ENCODE peak calls at places on chromosome X, in ten cellular contexts. One of them, this sample, is unnamed. For H3K4me1, the result is how much of the 10 kb centered on the place peaks cover.

GRCh38 chrX:77510007-77510406 is 62.8 kb downstream of the FGF16 start:
- DNase-seq in IMR-90: peak
- DNase-seq in sigmoid colon: no peak
- DNase-seq in cardiac muscle cell: no peak
- DNase-seq in upper lobe of left lung: no peak
- DNase-seq in stomach: no peak
- DNase-seq in uterus: no peak
- DNase-seq in transverse colon: no peak
- DNase-seq in breast epithelium: no peak
- DNase-seq in MM.1S: no peak
- DNase-seq in this sample: no peak

GRCh38 chrX:9622128-9622527 is 143.5 kb downstream of the GPR143 start:
- DNase-seq in transverse colon: no peak
- DNase-seq in MM.1S: no peak
- DNase-seq in uterus: no peak
- DNase-seq in sigmoid colon: no peak
- DNase-seq in upper lobe of left lung: no peak
- DNase-seq in breast epithelium: no peak
- DNase-seq in cardiac muscle cell: no peak
- DNase-seq in IMR-90: no peak
- DNase-seq in stomach: no peak
- DNase-seq in this sample: no peak

GRCh38 chrX:119411959-119412358 is 12.8 kb downstream of the SLC25A43 start:
- DNase-seq in stomach: no peak
- DNase-seq in upper lobe of left lung: peak
- DNase-seq in MM.1S: no peak
- DNase-seq in cardiac muscle cell: no peak
- DNase-seq in sigmoid colon: no peak
- DNase-seq in uterus: no peak
- DNase-seq in breast epithelium: no peak
- DNase-seq in IMR-90: no peak
- DNase-seq in transverse colon: no peak
- DNase-seq in this sample: no peak

GRCh38 chrX:110204986-110205385 is 112.9 kb downstream of the AMMECR1 start:
- DNase-seq in MM.1S: no peak
- DNase-seq in uterus: no peak
- DNase-seq in IMR-90: peak
- DNase-seq in transverse colon: no peak
- DNase-seq in cardiac muscle cell: peak
- DNase-seq in sigmoid colon: no peak
- DNase-seq in breast epithelium: no peak
- DNase-seq in upper lobe of left lung: no peak
- DNase-seq in stomach: no peak
- DNase-seq in this sample: peak

GRCh38 chrX:65926095-65927019 is 113.5 kb downstream of the VSIG4 start:
- DNase-seq in MM.1S: peak
- DNase-seq in IMR-90: no peak
- DNase-seq in stomach: no peak
- DNase-seq in cardiac muscle cell: no peak
- DNase-seq in sigmoid colon: no peak
- DNase-seq in upper lobe of left lung: no peak
- DNase-seq in uterus: no peak
- DNase-seq in breast epithelium: no peak
- DNase-seq in transverse colon: peak
- DNase-seq in this sample: no peak

GRCh38 chrX:149040873-149041535 is 464.1 kb downstream of the IDS start:
- DNase-seq in upper lobe of left lung: no peak
- DNase-seq in breast epithelium: no peak
- DNase-seq in stomach: no peak
- DNase-seq in MM.1S: no peak
- DNase-seq in IMR-90: no peak
- DNase-seq in transverse colon: no peak
- DNase-seq in uterus: no peak
- DNase-seq in cardiac muscle cell: no peak
- DNase-seq in sigmoid colon: no peak
- DNase-seq in this sample: no peak

GRCh38 chrX:153828723-153829548 is 1.4 kb downstream of the PDZD4 start:
- DNase-seq in sigmoid colon: peak
- DNase-seq in IMR-90: no peak
- DNase-seq in MM.1S: no peak
- DNase-seq in stomach: no peak
- DNase-seq in transverse colon: no peak
- DNase-seq in upper lobe of left lung: no peak
- DNase-seq in uterus: peak
- DNase-seq in breast epithelium: no peak
- DNase-seq in cardiac muscle cell: peak
- DNase-seq in this sample: no peak

GRCh38 chrX:97685753-97686152 is 802.0 kb downstream of the RPA4 start:
- DNase-seq in IMR-90: peak
- DNase-seq in uterus: no peak
- DNase-seq in upper lobe of left lung: no peak
- DNase-seq in transverse colon: no peak
- DNase-seq in MM.1S: peak
- DNase-seq in breast epithelium: no peak
- DNase-seq in stomach: no peak
- DNase-seq in cardiac muscle cell: peak
- DNase-seq in sigmoid colon: no peak
- DNase-seq in this sample: peak

GRCh38 chrX:41468647-41469323 is 21.6 kb downstream of the NYX start:
- DNase-seq in MM.1S: no peak
- DNase-seq in upper lobe of left lung: no peak
- DNase-seq in uterus: no peak
- DNase-seq in stomach: peak
- DNase-seq in IMR-90: peak
- DNase-seq in sigmoid colon: no peak
- DNase-seq in breast epithelium: no peak
- DNase-seq in transverse colon: no peak
- DNase-seq in cardiac muscle cell: peak
- DNase-seq in this sample: peak

GRCh38 chrX:102832661-102833060 is 104.4 kb upstream of the RAB40AL start:
- DNase-seq in breast epithelium: no peak
- DNase-seq in stomach: no peak
- DNase-seq in upper lobe of left lung: no peak
- DNase-seq in sigmoid colon: no peak
- DNase-seq in uterus: no peak
- DNase-seq in MM.1S: no peak
- DNase-seq in cardiac muscle cell: peak
- DNase-seq in transverse colon: no peak
- DNase-seq in IMR-90: peak
- DNase-seq in this sample: peak

GRCh38 chrX:119374736-119375135 is 24.4 kb upstream of the SLC25A43 start:
- DNase-seq in breast epithelium: no peak
- DNase-seq in MM.1S: no peak
- DNase-seq in transverse colon: no peak
- DNase-seq in cardiac muscle cell: no peak
- DNase-seq in uterus: no peak
- DNase-seq in stomach: no peak
- DNase-seq in sigmoid colon: no peak
- DNase-seq in upper lobe of left lung: no peak
- DNase-seq in IMR-90: peak
- DNase-seq in this sample: peak

GRCh38 chrX:95885074-95885473 is 799.6 kb upstream of the DIAPH2 start:
- DNase-seq in stomach: no peak
- DNase-seq in cardiac muscle cell: peak
- DNase-seq in IMR-90: no peak
- DNase-seq in uterus: no peak
- DNase-seq in sigmoid colon: peak
- DNase-seq in transverse colon: peak
- DNase-seq in MM.1S: no peak
- DNase-seq in upper lobe of left lung: no peak
- DNase-seq in breast epithelium: no peak
- DNase-seq in this sample: peak

GRCh38 chrX:6024204-6024603 is 204.5 kb downstream of the NLGN4X start:
- DNase-seq in stomach: no peak
- DNase-seq in cardiac muscle cell: no peak
- DNase-seq in MM.1S: no peak
- DNase-seq in sigmoid colon: no peak
- DNase-seq in upper lobe of left lung: no peak
- DNase-seq in uterus: no peak
- DNase-seq in transverse colon: no peak
- DNase-seq in breast epithelium: no peak
- DNase-seq in IMR-90: no peak
- DNase-seq in this sample: no peak

GRCh38 chrX:71118032-71118984 is at the start of gene MED12:
- DNase-seq in MM.1S: peak
- DNase-seq in sigmoid colon: peak
- DNase-seq in upper lobe of left lung: peak
- DNase-seq in stomach: peak
- DNase-seq in transverse colon: peak
- DNase-seq in IMR-90: peak
- DNase-seq in cardiac muscle cell: peak
- DNase-seq in breast epithelium: peak
- DNase-seq in uterus: peak
- DNase-seq in this sample: peak

GRCh38 chrX:68833855-68834331 is 5.1 kb downstream of the EFNB1 start:
- DNase-seq in MM.1S: no peak
- DNase-seq in IMR-90: no peak
- DNase-seq in stomach: no peak
- DNase-seq in transverse colon: peak
- DNase-seq in sigmoid colon: peak
- DNase-seq in uterus: peak
- DNase-seq in breast epithelium: no peak
- DNase-seq in cardiac muscle cell: no peak
- DNase-seq in upper lobe of left lung: peak
- DNase-seq in this sample: no peak
- H3K4me1 ChIP-seq in MM.1S: under half
- H3K4me1 ChIP-seq in IMR-90: under half
- H3K4me1 ChIP-seq in stomach: under half
- H3K4me1 ChIP-seq in transverse colon: under half
- H3K4me1 ChIP-seq in sigmoid colon: under half
- H3K4me1 ChIP-seq in uterus: under half
- H3K4me1 ChIP-seq in breast epithelium: under half
- H3K4me1 ChIP-seq in cardiac muscle cell: under half
- H3K4me1 ChIP-seq in upper lobe of left lung: under half
- H3K4me1 ChIP-seq in this sample: under half

DNA sequence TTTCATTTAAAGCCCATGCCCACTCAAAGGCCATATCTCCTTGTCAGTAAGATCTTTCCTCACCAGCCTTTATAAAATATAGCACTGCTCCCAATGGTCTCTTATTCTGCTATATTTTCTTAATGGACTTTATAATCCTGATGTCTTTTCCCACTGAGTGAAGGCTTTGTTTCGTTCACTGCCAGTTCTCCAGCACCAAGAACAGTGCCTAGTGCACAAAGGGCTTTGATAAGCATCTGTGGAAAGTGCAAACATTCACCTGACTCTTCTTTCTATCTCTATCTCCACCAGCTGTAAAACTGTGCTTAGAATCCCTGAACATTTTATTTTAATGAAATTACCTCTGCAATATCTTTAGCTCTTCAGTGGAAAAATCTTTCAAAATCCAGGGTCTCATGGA is 573.9 kb upstream of the MAGEB2 start:
- DNase-seq in stomach: no peak
- DNase-seq in sigmoid colon: no peak
- DNase-seq in breast epithelium: no peak
- DNase-seq in IMR-90: no peak
- DNase-seq in uterus: no peak
- DNase-seq in MM.1S: no peak
- DNase-seq in transverse colon: no peak
- DNase-seq in upper lobe of left lung: no peak
- DNase-seq in cardiac muscle cell: no peak
- DNase-seq in this sample: no peak
- H3K4me1 ChIP-seq in stomach: under half
- H3K4me1 ChIP-seq in sigmoid colon: under half
- H3K4me1 ChIP-seq in breast epithelium: under half
- H3K4me1 ChIP-seq in IMR-90: under half
- H3K4me1 ChIP-seq in uterus: under half
- H3K4me1 ChIP-seq in MM.1S: under half
- H3K4me1 ChIP-seq in transverse colon: under half
- H3K4me1 ChIP-seq in upper lobe of left lung: under half
- H3K4me1 ChIP-seq in cardiac muscle cell: under half
- H3K4me1 ChIP-seq in this sample: under half

DNA sequence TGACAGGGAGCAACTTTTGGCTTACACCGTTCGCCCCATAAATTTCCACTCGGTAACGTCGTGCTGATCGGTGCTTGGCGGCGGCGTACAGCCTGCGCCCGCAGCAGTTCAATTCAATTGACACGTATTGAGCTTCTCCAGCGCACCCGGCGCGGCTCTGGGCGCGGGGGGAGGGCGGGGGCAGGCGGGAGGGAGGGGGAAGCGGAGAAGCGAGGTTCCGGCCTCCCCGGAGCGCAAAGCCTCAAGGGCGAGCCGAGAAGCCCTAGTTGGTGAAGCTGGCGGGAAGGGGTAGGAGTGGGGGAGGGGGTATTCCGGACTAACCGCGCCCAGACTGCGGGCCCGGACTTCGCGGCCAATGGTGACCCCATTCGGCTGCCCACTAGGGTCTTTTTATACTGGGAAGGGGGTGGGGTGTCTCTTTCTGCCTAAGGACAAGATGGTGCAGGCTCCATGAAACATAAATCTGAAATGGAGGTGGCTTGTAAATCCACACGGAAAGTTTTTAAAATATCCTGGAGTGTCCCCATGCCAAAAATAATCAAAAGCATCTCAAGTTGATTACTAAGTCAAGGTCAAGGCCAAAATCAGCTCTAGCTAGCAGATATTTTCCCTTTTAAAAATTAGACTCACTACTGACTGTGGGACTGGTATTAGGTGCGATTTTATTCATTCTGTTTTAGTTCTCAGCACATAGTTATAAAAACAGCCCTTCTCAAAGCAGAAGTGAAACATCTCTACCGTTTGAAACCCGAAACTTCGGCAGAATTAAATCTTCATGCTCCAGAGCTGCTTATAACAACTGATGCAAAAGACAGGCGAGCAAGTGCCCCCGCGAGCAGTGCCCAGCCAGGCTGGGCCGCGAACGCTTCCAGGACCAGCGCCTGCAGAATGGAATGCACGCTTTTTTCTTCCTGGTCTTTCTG is 1.5 kb upstream of the BCOR start:
- DNase-seq in cardiac muscle cell: no peak
- DNase-seq in stomach: no peak
- DNase-seq in upper lobe of left lung: peak
- DNase-seq in breast epithelium: no peak
- DNase-seq in uterus: peak
- DNase-seq in MM.1S: peak
- DNase-seq in transverse colon: peak
- DNase-seq in sigmoid colon: peak
- DNase-seq in IMR-90: no peak
- DNase-seq in this sample: no peak
- H3K4me1 ChIP-seq in cardiac muscle cell: under half
- H3K4me1 ChIP-seq in stomach: half or more
- H3K4me1 ChIP-seq in upper lobe of left lung: under half
- H3K4me1 ChIP-seq in breast epithelium: under half
- H3K4me1 ChIP-seq in uterus: under half
- H3K4me1 ChIP-seq in MM.1S: under half
- H3K4me1 ChIP-seq in transverse colon: under half
- H3K4me1 ChIP-seq in sigmoid colon: under half
- H3K4me1 ChIP-seq in IMR-90: under half
- H3K4me1 ChIP-seq in this sample: under half

DNA sequence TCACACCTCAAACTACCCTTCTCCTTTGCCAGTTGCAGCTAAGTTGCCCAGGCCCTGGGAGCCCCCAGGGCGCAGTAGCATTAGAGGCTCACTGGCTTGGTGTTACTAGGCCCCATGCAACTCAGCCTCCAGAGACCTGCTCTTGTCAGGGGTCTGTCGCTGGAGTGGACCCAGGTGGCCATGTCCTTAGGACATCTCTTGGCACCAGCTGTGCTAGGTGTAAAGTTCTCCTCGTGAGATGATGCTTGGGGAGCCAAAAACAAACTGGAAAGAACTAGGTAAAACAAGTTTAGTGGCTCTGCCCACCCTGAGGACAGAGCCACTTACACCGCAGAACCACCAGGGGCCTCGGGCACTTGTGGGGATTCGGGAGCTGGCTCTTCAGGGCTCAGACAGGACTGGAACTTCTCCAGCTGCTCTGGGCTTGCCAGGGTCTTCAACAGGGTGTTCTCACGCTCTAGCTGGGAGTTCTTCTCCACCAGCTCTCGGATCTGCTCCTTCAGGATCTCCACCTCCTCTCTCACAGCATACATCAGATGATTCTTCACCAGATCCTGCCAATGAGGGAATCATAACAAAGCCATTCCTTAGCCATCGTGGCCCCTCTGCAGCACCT is 61.3 kb downstream of the TSC22D3 start:
- DNase-seq in stomach: no peak
- DNase-seq in breast epithelium: no peak
- DNase-seq in cardiac muscle cell: peak
- DNase-seq in transverse colon: peak
- DNase-seq in uterus: no peak
- DNase-seq in IMR-90: no peak
- DNase-seq in MM.1S: no peak
- DNase-seq in sigmoid colon: no peak
- DNase-seq in upper lobe of left lung: no peak
- DNase-seq in this sample: no peak
- H3K4me1 ChIP-seq in stomach: under half
- H3K4me1 ChIP-seq in breast epithelium: under half
- H3K4me1 ChIP-seq in cardiac muscle cell: under half
- H3K4me1 ChIP-seq in transverse colon: under half
- H3K4me1 ChIP-seq in uterus: under half
- H3K4me1 ChIP-seq in IMR-90: under half
- H3K4me1 ChIP-seq in MM.1S: under half
- H3K4me1 ChIP-seq in sigmoid colon: under half
- H3K4me1 ChIP-seq in upper lobe of left lung: under half
- H3K4me1 ChIP-seq in this sample: under half

This sample was measured in fibroblast of lung.